ENCODE peak calls at places on chromosomes 1 and 21, in four cellular contexts. O is PC-3, X is breast epithelium, I is stomach. K is an unnamed sample.

GRCh38 chr21:21383126-21383525 is 384.9 kb downstream of the NCAM2 start:
- DNase-seq in I (no peak), X (no peak), O (no peak), K (no peak)

GRCh38 chr1:227788279-227789041 is 27.0 kb upstream of the PRSS38 start:
- DNase-seq in O (peak; percentile 86), I (peak; percentile 43), X (no peak), K (peak; percentile 88)

GRCh38 chr1:207821464-207822045 is 69.7 kb downstream of the CD46 start:
- DNase-seq in O (no peak), X (no peak), I (no peak), K (no peak)

GRCh38 chr21:16554522-16554921 is 824.7 kb downstream of the USP25 start:
- DNase-seq in O (no peak), X (no peak), I (no peak), K (no peak)

GRCh38 chr1:51541313-51542050 is 22.4 kb upstream of the EPS15 start:
- DNase-seq in O (peak; percentile 87), X (no peak), I (no peak), K (no peak)

GRCh38 chr1:39933956-39934941 is 20.7 kb upstream of the MFSD2A start:
- DNase-seq in X (peak; percentile 95), O (peak; percentile 32), I (peak; percentile 73), K (peak; percentile 92)

GRCh38 chr1:189970331-189971230 is 507.1 kb downstream of the BRINP3 start:
- DNase-seq in I (no peak), O (no peak), X (no peak), K (no peak)

GRCh38 chr1:96533820-96534219 is 187.8 kb upstream of the PTBP2 start:
- DNase-seq in X (no peak), I (no peak), O (no peak), K (no peak)

GRCh38 chr1:27416387-27417111 is 24.1 kb downstream of the GPR3 start:
- DNase-seq in O (peak; percentile 70), X (no peak), I (no peak), K (peak; percentile 56)

GRCh38 chr1:96559707-96560588 is 161.6 kb upstream of the PTBP2 start:
- DNase-seq in I (no peak), O (peak; percentile 81), X (peak; percentile 19), K (no peak)

GRCh38 chr21:14878971-14879370 is 185.8 kb downstream of the NRIP1 start:
- DNase-seq in I (no peak), O (peak; percentile 90), X (no peak), K (no peak)

GRCh38 chr1:109808703-109809102 is 45.0 kb upstream of the EPS8L3 start:
- DNase-seq in I (no peak), X (no peak), O (no peak), K (no peak)

DNA sequence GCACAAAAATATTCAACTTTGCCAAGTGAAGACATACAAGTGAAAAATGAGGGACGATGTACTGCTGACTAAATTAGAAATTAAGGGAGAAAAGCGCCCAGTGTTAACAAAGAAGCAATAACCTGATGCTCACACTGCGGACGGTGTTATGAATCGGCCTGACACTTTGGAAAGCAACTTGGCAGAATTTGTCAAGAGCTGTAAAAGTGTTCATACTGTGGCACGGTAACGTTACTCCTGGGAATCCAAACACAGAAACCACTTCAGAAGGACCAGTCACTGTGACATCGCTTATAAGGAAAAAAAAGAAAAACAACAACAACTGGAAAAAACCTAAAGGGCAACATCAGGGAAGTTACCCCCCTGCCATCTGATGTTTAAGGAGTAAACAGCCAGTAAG is 27.8 kb downstream of the CAPZB start:
- DNase-seq in O (no peak), X (no peak), I (no peak), K (no peak)
- H3K4me1 ChIP-seq in O (peaks cover 20% of the 10 kb centered on the region), X (peaks cover 21% of the 10 kb centered on the region), I (peaks cover 98% of the 10 kb centered on the region), K (peaks cover 35% of the 10 kb centered on the region)

DNA sequence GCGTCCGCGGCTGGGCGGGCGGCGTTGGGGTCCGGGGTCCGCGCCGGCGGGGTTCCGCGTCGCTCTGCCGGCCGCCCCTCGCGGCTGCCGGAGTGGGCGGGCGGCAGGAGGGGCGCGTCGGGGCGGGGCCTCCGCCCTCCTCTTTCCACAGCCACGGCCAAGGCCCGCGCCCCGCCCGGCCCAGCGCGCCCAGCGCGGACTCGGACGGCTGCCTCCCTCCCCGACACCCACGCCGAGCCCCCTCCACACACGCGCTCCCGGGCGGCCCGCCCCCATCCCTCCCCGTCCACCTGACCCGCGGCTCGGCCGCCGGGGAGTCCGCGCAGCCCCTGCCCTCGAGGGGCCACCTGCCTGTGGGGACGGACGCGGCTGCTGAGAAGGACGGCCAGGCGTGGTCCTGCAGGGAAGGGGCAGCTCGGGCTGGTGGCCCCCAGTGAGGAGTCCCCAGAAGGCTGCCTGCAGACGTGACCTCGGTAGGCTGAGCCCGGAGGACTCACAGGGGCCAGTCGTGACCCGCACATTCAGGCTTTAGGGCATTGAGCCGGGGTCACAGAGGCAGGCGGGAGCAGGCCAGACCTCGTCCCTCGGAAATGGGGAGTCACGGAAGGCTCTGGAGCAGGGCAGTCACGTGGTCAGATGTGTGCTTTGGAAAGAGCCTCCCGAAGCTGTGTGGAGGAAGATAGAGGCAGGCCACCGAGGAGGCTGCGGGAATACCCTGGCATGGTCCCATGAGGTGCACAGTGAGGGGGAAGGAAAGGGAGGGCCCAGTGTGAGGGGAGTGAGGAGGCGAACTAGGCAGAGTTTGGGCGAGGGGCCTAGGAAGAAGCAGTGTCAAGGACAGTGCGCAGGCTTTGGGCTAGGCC is at the start of gene COL8A2:
- DNase-seq in X (peak; percentile 43), O (no peak), I (peak; percentile 34), K (no peak)
- H3K4me3 ChIP-seq in X (peak within 1 kb of the TSS; percentile 86), O (peak within 1 kb of the TSS; percentile 30), I (peak within 1 kb of the TSS; percentile 49), K (peak within 1 kb of the TSS; percentile 30)

GRCh38 chr1:54376085-54377039 is 29.8 kb downstream of the SSBP3 start:
- DNase-seq in X (no peak), I (no peak), O (peak; percentile 18), K (no peak)

GRCh38 chr1:54375331-54376084 is 30.7 kb downstream of the SSBP3 start:
- DNase-seq in X (no peak), O (no peak), I (peak; percentile 47), K (no peak)

GRCh38 chr1:54378884-54379445 is 27.2 kb downstream of the SSBP3 start:
- DNase-seq in O (no peak), I (no peak), X (no peak), K (no peak)

GRCh38 chr1:54378157-54378883 is 27.9 kb downstream of the SSBP3 start:
- DNase-seq in O (no peak), X (no peak), I (no peak), K (no peak)

GRCh38 chr1:54377040-54377691 is 29.0 kb downstream of the SSBP3 start:
- DNase-seq in O (no peak), X (no peak), I (peak; percentile 61), K (no peak)
- H3K4me1 ChIP-seq in O (peaks cover 10% of the 10 kb centered on the region), X (no peaks in the 10 kb centered on the region), I (peaks cover 97% of the 10 kb centered on the region), K (peaks cover 10% of the 10 kb centered on the region)

GRCh38 chr1:58904299-58905125 is 120.7 kb upstream of the JUN start:
- DNase-seq in O (no peak), I (no peak), X (no peak), K (peak; percentile 18)
- H3K4me3 ChIP-seq in O (peak overlapping the region; percentile 78), I (peak overlapping the region; percentile 52), X (peak overlapping the region; percentile 75), K (peak overlapping the region; percentile 41)

K was measured in colonic mucosa.